ENCODE peak calls at places on chromosomes 4 and X, in eight cellular contexts. P, Z, I, M, W, K, F and E are unnamed samples.

GRCh38 chrX:34848281-34848680 is 94.3 kb upstream of the FAM47B start:
- DNase-seq in P (no peak), Z (no peak), I (no peak), M (no peak), W (no peak), K (peak; percentile 29), F (peak; percentile 71), E (no peak)

GRCh38 chr4:188417181-188417580 is 277.9 kb downstream of the TRIML1 start:
- DNase-seq in P (no peak), Z (no peak), I (no peak), M (no peak), W (peak; percentile 40), K (peak; percentile 8), F (no peak), E (no peak)

GRCh38 chr4:182994171-182994570 is 77.0 kb upstream of the DCTD start:
- DNase-seq in P (no peak), Z (no peak), I (no peak), M (no peak), W (no peak), K (no peak), F (no peak), E (no peak)

GRCh38 chrX:106670631-106671030 is 55.9 kb upstream of the RNF128 start:
- DNase-seq in P (no peak), Z (no peak), I (no peak), M (no peak), W (no peak), K (no peak), F (peak; percentile 45), E (no peak)

GRCh38 chrX:42746606-42747005 is 31.4 kb downstream of the PPP1R2C start:
- DNase-seq in P (no peak), Z (no peak), I (no peak), M (no peak), W (no peak), K (no peak), F (peak; percentile 23), E (no peak)

GRCh38 chr4:185591679-185592141 is 56.4 kb upstream of the PDLIM3 start:
- DNase-seq in P (no peak), Z (no peak), I (no peak), M (no peak), W (no peak), K (peak; percentile 22), F (peak; percentile 27), E (no peak)

GRCh38 chrX:153865321-153865580 is 20.7 kb downstream of the L1CAM start:
- DNase-seq in P (no peak), Z (no peak), I (no peak), M (no peak), W (no peak), K (no peak), F (no peak), E (no peak)

GRCh38 chr4:84238247-84239090 is 260.6 kb downstream of the NKX6-1 start:
- DNase-seq in P (no peak), Z (no peak), I (no peak), M (no peak), W (peak; percentile 7), K (peak; percentile 64), F (peak; percentile 68), E (no peak)

GRCh38 chr4:112677519-112678091 is 40.7 kb downstream of the LARP7 start:
- DNase-seq in P (no peak), Z (no peak), I (no peak), M (no peak), W (no peak), K (no peak), F (no peak), E (no peak)

GRCh38 chr4:13262816-13263215 is 221.3 kb downstream of the RAB28 start:
- DNase-seq in P (no peak), Z (no peak), I (no peak), M (no peak), W (no peak), K (peak; percentile 22), F (no peak), E (no peak)

GRCh38 chrX:68462653-68463052 is 29.4 kb upstream of the OPHN1 start:
- DNase-seq in P (no peak), Z (no peak), I (no peak), M (no peak), W (peak; percentile 72), K (peak; percentile 57), F (peak; percentile 52), E (no peak)

GRCh38 chrX:83336464-83336863 is 171.6 kb upstream of the POU3F4 start:
- DNase-seq in P (no peak), Z (no peak), I (no peak), M (no peak), W (no peak), K (no peak), F (no peak), E (no peak)

GRCh38 chr4:172996571-172997216 is 171.9 kb upstream of the GALNT7 start:
- DNase-seq in P (no peak), Z (no peak), I (no peak), M (peak; percentile 49), W (no peak), K (peak; percentile 70), F (peak; percentile 74), E (no peak)
- H3K27ac ChIP-seq in P (no peak overlapping the region), Z (no peak overlapping the region), I (peak overlapping the region; percentile 78), M (peak overlapping the region; percentile 93), W (no peak overlapping the region), K (no peak overlapping the region), F (no peak overlapping the region), E (no peak overlapping the region)

GRCh38 chrX:17496407-17496806 is 121.4 kb downstream of the NHS start:
- DNase-seq in P (no peak), Z (no peak), I (no peak), M (no peak), W (no peak), K (peak; percentile 88), F (no peak), E (no peak)

GRCh38 chrX:17499512-17499911 is 124.5 kb downstream of the NHS start:
- DNase-seq in P (no peak), Z (no peak), I (no peak), M (no peak), W (no peak), K (no peak), F (no peak), E (no peak)

GRCh38 chrX:17497193-17497592 is 122.2 kb downstream of the NHS start:
- DNase-seq in P (no peak), Z (no peak), I (no peak), M (no peak), W (no peak), K (peak; percentile 53), F (peak; percentile 15), E (no peak)

GRCh38 chrX:17495052-17495451 is 120.1 kb downstream of the NHS start:
- DNase-seq in P (no peak), Z (no peak), I (peak; percentile 29), M (no peak), W (no peak), K (peak; percentile 87), F (no peak), E (no peak)

GRCh38 chrX:17500145-17500579 is 125.2 kb downstream of the NHS start:
- DNase-seq in P (no peak), Z (no peak), I (peak; percentile 35), M (no peak), W (no peak), K (peak; percentile 78), F (peak; percentile 68), E (no peak)
- H3K27ac ChIP-seq in P (no peak overlapping the region), Z (no peak overlapping the region), I (peak overlapping the region; percentile 75), M (no peak overlapping the region), W (no peak overlapping the region), K (peak overlapping the region; percentile 92), F (peak overlapping the region; percentile 33), E (no peak overlapping the region)

GRCh38 chr4:87410157-87410556 is 12.2 kb upstream of the NUDT9 start:
- DNase-seq in P (no peak), Z (no peak), I (no peak), M (no peak), W (no peak), K (no peak), F (no peak), E (no peak)

GRCh38 chr4:87406462-87406861 is 15.5 kb upstream of the HSD17B11 start:
- DNase-seq in P (no peak), Z (no peak), I (no peak), M (no peak), W (peak; percentile 67), K (no peak), F (no peak), E (no peak)

GRCh38 chr4:87414806-87415205 is 7.6 kb upstream of the NUDT9 start:
- DNase-seq in P (no peak), Z (no peak), I (no peak), M (no peak), W (no peak), K (no peak), F (no peak), E (no peak)

GRCh38 chr4:87409420-87409939 is 12.9 kb upstream of the NUDT9 start:
- DNase-seq in P (no peak), Z (no peak), I (no peak), M (no peak), W (no peak), K (no peak), F (no peak), E (no peak)

DNA sequence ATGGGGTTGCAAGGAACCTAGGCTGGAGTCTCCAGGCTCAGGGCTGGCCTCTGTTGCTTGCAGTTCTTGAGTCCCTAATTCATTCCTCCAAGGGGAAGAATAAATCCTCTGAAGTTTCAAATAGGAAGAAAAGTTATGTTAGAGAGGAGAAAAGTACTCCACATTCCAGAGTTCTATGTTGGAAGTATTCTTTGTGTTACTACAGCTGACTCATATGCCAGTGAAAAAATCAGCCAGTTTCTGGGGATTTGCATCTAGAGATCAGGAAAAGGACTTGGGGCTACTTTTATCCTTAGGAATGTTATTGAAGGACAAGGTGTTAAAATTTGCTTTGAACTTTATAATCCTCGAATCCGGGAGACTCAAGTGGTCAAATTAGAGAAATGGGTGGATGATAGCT is 11.7 kb upstream of the NUDT9 start:
- DNase-seq in P (no peak), Z (no peak), I (no peak), M (no peak), W (no peak), K (no peak), F (peak; percentile 48), E (no peak)
- H3K27ac ChIP-seq in P (no peak overlapping the region), Z (no peak overlapping the region), I (peak overlapping the region; percentile 38), M (no peak overlapping the region), W (no peak overlapping the region), K (no peak overlapping the region), F (no peak overlapping the region), E (no peak overlapping the region)

GRCh38 chr4:48090621-48091020 is 43.4 kb downstream of the TXK start:
- DNase-seq in P (no peak), Z (no peak), I (no peak), M (no peak), W (peak; percentile 59), K (no peak), F (no peak), E (no peak)

GRCh38 chr4:48095441-48095840 is 38.6 kb downstream of the TXK start:
- DNase-seq in P (no peak), Z (no peak), I (no peak), M (no peak), W (no peak), K (no peak), F (no peak), E (no peak)

GRCh38 chr4:48093949-48094550 is 40.0 kb downstream of the TXK start:
- DNase-seq in P (no peak), Z (no peak), I (peak; percentile 14), M (peak; percentile 57), W (peak; percentile 84), K (peak; percentile 84), F (no peak), E (no peak)
- H3K27ac ChIP-seq in P (no peak overlapping the region), Z (no peak overlapping the region), I (no peak overlapping the region), M (peak overlapping the region; percentile 80), W (peak overlapping the region; percentile 27), K (peak overlapping the region; percentile 23), F (no peak overlapping the region), E (no peak overlapping the region)